ENCODE peak calls at places on chromosome 3, in eight cellular contexts. C is EL; S is RPMI7951; Z is stimulated activated CD4-positive, alpha-beta T cell treated with anti-CD3 and anti-CD28 coated beads, Interleukin-4, amount 100 ng/mL, for 24 hours; F is T1000; M is NCI-H345; J is hippocampal formation; O is T-helper 17 cell. G is an unnamed sample.

GRCh38 chr3:55630280-55630920 is 143.3 kb upstream of the WNT5A start:
- DNase-seq in O (no peak), J (no peak), F (no peak), S (peak; percentile 24), M (no peak), Z (no peak), C (no peak), G (no peak)

GRCh38 chr3:183377307-183377959 is 51.0 kb downstream of the MCF2L2 start:
- DNase-seq in M (peak; percentile 89), O (no peak), Z (no peak), S (no peak), C (no peak), F (no peak), J (no peak), G (no peak)

GRCh38 chr3:133494469-133494868 is 79.0 kb upstream of the CDV3 start:
- DNase-seq in J (no peak), M (no peak), S (peak; percentile 33), O (no peak), C (peak; percentile 43), Z (no peak), F (no peak), G (no peak)

GRCh38 chr3:11236588-11237461 is 35.4 kb upstream of the ATG7 start:
- DNase-seq in Z (peak; percentile 82), C (peak; percentile 47), J (peak; percentile 27), S (peak; percentile 54), O (peak; percentile 60), M (peak; percentile 84), F (peak; percentile 15), G (peak; percentile 74)

GRCh38 chr3:81554805-81555204 is 206.6 kb downstream of the GBE1 start:
- DNase-seq in J (no peak), C (peak; percentile 4), O (no peak), Z (no peak), S (no peak), M (no peak), F (no peak), G (no peak)

GRCh38 chr3:172213765-172214358 is 174.5 kb downstream of the FNDC3B start:
- DNase-seq in S (no peak), Z (no peak), J (no peak), F (no peak), M (peak; percentile 54), O (no peak), C (no peak), G (no peak)

GRCh38 chr3:32522682-32523081 is 20.0 kb upstream of the CMTM6 start:
- DNase-seq in M (no peak), F (no peak), C (no peak), Z (no peak), S (peak; percentile 24), O (no peak), J (no peak), G (no peak)

GRCh38 chr3:105722943-105723556 is 145.8 kb downstream of the CBLB start:
- DNase-seq in M (no peak), S (no peak), F (no peak), O (no peak), C (no peak), Z (no peak), J (no peak), G (no peak)

GRCh38 chr3:195806211-195806915 is 5.4 kb downstream of the MUC4 start:
- DNase-seq in S (no peak), J (no peak), Z (no peak), O (no peak), F (no peak), M (peak; percentile 28), C (no peak), G (peak; percentile 42)

GRCh38 chr3:191330309-191330712 is at the start of gene UTS2B:
- DNase-seq in O (no peak), F (no peak), C (peak; percentile 92), Z (no peak), J (no peak), S (peak; percentile 66), M (no peak), G (no peak)

GRCh38 chr3:49896345-49896744 is 7.3 kb downstream of the MST1R start:
- DNase-seq in C (no peak), O (no peak), S (no peak), Z (no peak), F (no peak), J (no peak), M (no peak), G (no peak)